ENCODE peak calls at places on chromosomes 12 and 14, in four cellular contexts. U, E, I and N are unnamed samples.

GRCh38 chr12:2856901-2857495 is at the start of gene TEX52:
- DNase-seq in U (no peak), E (no peak), I (peak), N (no peak)

GRCh38 chr12:4653257-4653656 is 4.3 kb downstream of the NDUFA9 start:
- DNase-seq in E (no peak), I (no peak), U (no peak), N (no peak)

GRCh38 chr14:76908834-76909233 is 82.6 kb downstream of the LRRC74A start:
- DNase-seq in U (no peak), E (no peak), I (peak), N (no peak)

GRCh38 chr12:108139454-108139853 is 10.4 kb downstream of the WSCD2 start:
- DNase-seq in I (no peak), E (no peak), U (no peak), N (no peak)

GRCh38 chr12:89450922-89451321 is 73.7 kb downstream of the GALNT4 start:
- DNase-seq in U (no peak), I (no peak), E (peak), N (no peak)

GRCh38 chr14:68935761-68936209 is 43.3 kb downstream of the ACTN1 start:
- DNase-seq in U (no peak), E (no peak), I (no peak), N (no peak)

GRCh38 chr14:25411933-25412757 is 362.2 kb upstream of the STXBP6 start:
- DNase-seq in I (peak), U (no peak), E (peak), N (no peak)

GRCh38 chr12:18373176-18373575 is 111.9 kb downstream of the PIK3C2G start:
- DNase-seq in U (no peak), I (no peak), E (peak), N (no peak)

GRCh38 chr12:5197127-5197526 is 153.4 kb downstream of the KCNA5 start:
- DNase-seq in U (no peak), I (no peak), E (no peak), N (no peak)

GRCh38 chr12:128078311-128078851 is 188.6 kb upstream of the TMEM132C start:
- DNase-seq in E (no peak), U (no peak), I (no peak), N (no peak)

GRCh38 chr12:19288603-19289244 is 150.6 kb upstream of the AEBP2 start:
- DNase-seq in E (peak), U (no peak), I (peak), N (no peak)

GRCh38 chr12:2640709-2641108 is 154.1 kb upstream of the FKBP4 start:
- DNase-seq in E (peak), I (no peak), U (peak), N (peak)

DNA sequence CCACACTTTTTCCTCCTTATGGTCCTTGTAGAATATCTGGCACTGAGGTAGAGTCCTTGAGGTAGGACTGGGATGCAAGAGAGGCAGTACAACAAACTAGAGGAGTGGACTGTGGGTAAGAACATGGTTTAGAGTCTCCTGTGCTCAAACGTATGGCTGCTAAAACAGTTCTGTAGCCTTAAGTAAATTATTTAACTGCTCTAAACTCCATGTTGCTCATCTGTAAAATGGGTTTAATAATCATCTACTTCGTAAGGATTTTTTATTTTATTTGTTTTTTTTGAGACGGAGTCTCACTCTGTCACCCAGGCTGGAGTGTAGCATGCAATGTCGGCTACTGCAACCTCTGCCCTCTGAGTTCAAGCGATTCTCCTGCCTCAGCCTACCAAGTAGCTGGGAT is 3.6 kb upstream of the COPZ1 start:
- DNase-seq in I (no peak), E (no peak), U (no peak), N (no peak)
- H3K27ac ChIP-seq in I (no peak), E (no peak), U (no peak), N (no peak)

DNA sequence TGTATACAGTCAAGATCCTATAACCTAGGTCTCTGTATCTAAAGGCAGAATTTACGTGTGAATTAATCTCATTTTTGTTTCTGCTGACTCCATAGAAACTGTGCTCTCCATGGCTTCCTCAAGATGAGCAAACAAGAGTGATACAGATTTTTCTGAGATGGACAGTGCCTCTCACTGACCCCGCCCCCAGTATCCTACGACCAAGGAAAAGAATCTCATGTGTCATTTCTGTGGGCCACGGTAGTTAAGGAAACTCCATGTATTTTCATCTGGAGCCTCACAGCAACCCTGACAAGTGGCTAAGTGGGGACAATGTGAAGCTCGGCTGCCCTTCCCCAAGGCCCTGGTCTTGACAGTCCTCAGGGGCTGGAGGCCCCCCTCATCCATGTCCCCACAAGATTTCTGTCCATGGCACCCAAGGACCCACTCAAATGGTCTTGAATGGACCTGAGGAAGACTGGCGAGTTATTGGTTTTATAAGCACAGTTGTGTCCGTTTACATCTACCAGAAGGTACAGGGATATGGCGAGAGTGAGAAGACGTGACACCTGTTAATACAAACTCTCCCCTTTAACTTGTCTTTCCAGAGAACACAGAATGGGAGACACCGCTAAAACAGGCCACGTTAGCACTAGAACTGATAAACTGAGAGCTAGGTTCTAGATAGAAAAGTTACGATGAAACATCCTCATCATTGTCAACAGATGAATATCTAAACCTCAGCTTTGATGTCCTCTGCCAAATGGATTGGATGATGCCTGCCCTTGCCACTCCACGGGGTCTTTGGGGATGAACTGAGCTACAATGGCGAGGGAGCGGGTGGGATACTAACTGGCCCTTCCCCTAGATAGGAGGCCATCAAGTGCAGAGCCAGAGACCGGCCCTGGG is 108.4 kb upstream of the EGLN3 start:
- DNase-seq in U (no peak), I (no peak), E (no peak), N (no peak)
- H3K27ac ChIP-seq in U (no peak), I (no peak), E (peak), N (peak)

DNA sequence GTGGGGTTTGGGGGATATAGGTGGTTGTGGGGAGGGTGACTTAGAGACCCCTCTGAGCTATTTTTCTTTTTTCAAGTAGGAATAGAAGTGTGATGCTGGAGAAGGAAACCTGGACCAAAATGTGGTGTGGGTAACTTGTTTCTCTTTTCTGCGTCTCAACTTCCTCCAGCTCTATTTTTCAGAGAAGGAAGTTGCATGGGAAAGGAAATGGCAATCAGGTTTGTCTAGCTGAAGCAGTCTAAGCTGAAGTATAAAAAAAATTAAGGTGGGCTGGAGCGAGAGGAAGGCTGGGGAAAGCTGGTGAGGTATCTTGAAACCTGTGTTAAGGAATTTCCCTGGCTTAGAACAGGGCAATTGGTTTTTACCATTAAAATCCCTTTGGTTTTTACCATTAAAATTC is 34.2 kb upstream of the NINJ2 start:
- DNase-seq in E (no peak), I (no peak), U (no peak), N (no peak)
- H3K27ac ChIP-seq in E (no peak), I (no peak), U (no peak), N (no peak)

GRCh38 chr14:73850940-73851339 is 691 bp upstream of the PTGR2 start:
- DNase-seq in I (peak), U (no peak), E (peak), N (peak)
- H3K27ac ChIP-seq in I (no peak), U (peak), E (peak), N (peak)

DNA sequence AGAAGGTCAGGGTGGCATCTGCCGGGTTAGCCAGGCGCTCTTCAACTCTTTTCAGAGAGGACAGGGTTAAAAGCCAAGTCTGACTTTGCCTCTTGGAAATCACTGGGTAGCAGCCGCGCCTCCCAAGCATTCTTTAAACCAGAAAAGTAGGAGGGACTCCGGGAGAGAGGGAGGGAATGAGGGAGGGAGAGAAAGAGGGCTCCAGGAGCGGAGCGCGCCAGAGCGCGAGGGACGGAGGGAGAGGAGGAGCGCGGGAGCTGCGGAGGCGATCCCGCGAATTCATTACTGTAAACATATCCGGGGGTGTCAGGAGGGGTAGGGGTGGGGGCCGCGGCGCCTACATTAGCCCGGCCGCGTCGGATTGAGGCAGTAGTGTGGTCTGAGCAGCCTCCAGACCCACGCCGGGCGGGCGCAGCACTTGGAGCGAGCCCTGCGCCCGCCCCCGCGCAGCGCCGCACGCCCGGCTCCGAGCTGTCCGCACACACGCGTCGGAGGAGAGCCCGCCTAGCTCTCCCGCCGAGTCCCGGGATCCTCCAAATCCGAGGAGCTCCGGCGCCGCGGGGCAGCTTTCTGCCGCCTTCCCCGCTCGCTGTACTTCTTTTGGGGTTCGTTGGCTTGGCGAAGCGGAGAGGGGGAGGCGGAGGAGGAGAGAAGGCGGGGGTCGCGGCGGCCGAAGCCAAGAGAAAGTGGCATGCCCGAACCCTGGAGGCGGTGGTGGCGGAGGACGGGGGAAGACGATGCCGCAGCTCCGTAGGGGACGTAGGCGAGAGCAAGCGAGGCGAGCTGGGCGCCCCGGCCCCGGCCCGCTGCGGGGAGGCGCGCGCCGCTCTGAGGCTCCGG is 3.3 kb downstream of the FLRT2 start:
- DNase-seq in I (no peak), U (peak), E (peak), N (no peak)
- H3K27ac ChIP-seq in I (no peak), U (peak), E (peak), N (peak)

GRCh38 chr12:69906411-69907216 is 81.6 kb downstream of the MYRFL start:
- DNase-seq in U (no peak), E (no peak), I (peak), N (no peak)
- H3K27ac ChIP-seq in U (no peak), E (no peak), I (peak), N (no peak)